ENCODE peak calls at places on chromosomes 11 and 22, in five cellular contexts. R, S, V, J and K are unnamed samples.
A peak's percentile ranks its signal among the peaks of the same experiment; 100 is the strongest.

GRCh38 chr11:64801591-64802369 is 1.2 kb downstream of the MAP4K2 start:
- DNase-seq in R (peak; percentile 47), S (no peak), V (no peak), J (no peak), K (peak; percentile 77)

GRCh38 chr11:17428930-17429329 is 40.5 kb upstream of the KCNJ11 start:
- DNase-seq in R (no peak), S (no peak), V (no peak), J (no peak), K (no peak)

GRCh38 chr22:25482091-25482760 is 82.2 kb upstream of the GRK3 start:
- DNase-seq in R (peak; percentile 27), S (no peak), V (no peak), J (no peak), K (no peak)

GRCh38 chr11:67389477-67389876 is 2.3 kb upstream of the RAD9A start:
- DNase-seq in R (peak; percentile 66), S (no peak), V (peak; percentile 46), J (peak; percentile 58), K (peak; percentile 75)

GRCh38 chr22:19530751-19531150 is 6.5 kb upstream of the CLDN5 start:
- DNase-seq in R (no peak), S (no peak), V (no peak), J (no peak), K (no peak)

GRCh38 chr11:78380615-78381029 is 37.0 kb downstream of the GAB2 start:
- DNase-seq in R (no peak), S (no peak), V (no peak), J (no peak), K (no peak)

GRCh38 chr11:112795142-112795815 is 165.9 kb upstream of the NCAM1 start:
- DNase-seq in R (peak; percentile 49), S (peak; percentile 26), V (no peak), J (peak; percentile 7), K (no peak)

GRCh38 chr11:82864268-82864667 is 36.0 kb downstream of the PRCP start:
- DNase-seq in R (peak; percentile 62), S (peak; percentile 32), V (peak; percentile 20), J (peak; percentile 15), K (peak; percentile 17)